ENCODE peak calls at places on chromosomes 6 and 20, in five cellular contexts. A is naive thymus-derived CD4-positive, alpha-beta T cell; Q is CD8-positive, alpha-beta memory T cell; S is thoracic aorta; I is testis. L is an unnamed sample.
A peak's percentile ranks its signal among the peaks of the same experiment; 100 is the strongest.

GRCh38 chr6:97548354-97548753 is 265.3 kb upstream of the MMS22L start:
- DNase-seq in A (no peak), Q (no peak), S (no peak), I (no peak), L (no peak)

GRCh38 chr6:150002710-150003109 is 22.6 kb downstream of the RAET1L start:
- DNase-seq in A (no peak), Q (no peak), S (no peak), I (no peak), L (no peak)

GRCh38 chr6:1297746-1298145 is 14.2 kb upstream of the FOXQ1 start:
- DNase-seq in A (no peak), Q (no peak), S (no peak), I (no peak), L (no peak)

GRCh38 chr6:84798257-84798656 is 33.9 kb upstream of the TBX18 start:
- DNase-seq in A (no peak), Q (no peak), S (no peak), I (no peak), L (no peak)

GRCh38 chr6:55528624-55529023 is 50.4 kb downstream of the HMGCLL1 start:
- DNase-seq in A (no peak), Q (no peak), S (no peak), I (peak; percentile 18), L (no peak)

GRCh38 chr6:15312500-15312899 is 66.6 kb downstream of the JARID2 start:
- DNase-seq in A (no peak), Q (no peak), S (no peak), I (no peak), L (no peak)

GRCh38 chr20:10625641-10626040 is 48.2 kb downstream of the JAG1 start:
- DNase-seq in A (no peak), Q (no peak), S (no peak), I (no peak), L (no peak)

GRCh38 chr6:12815884-12816600 is 99.5 kb downstream of the PHACTR1 start:
- DNase-seq in A (no peak), Q (no peak), S (no peak), I (no peak), L (no peak)

GRCh38 chr6:73929421-73929820 is 233.4 kb downstream of the CD109 start:
- DNase-seq in A (no peak), Q (no peak), S (no peak), I (no peak), L (no peak)

GRCh38 chr6:31180500-31180899 is 10.0 kb upstream of the POU5F1 start:
- DNase-seq in A (no peak), Q (peak; percentile 67), S (no peak), I (peak; percentile 86), L (peak; percentile 69)

GRCh38 chr6:73732845-73733675 is 37.1 kb downstream of the CD109 start:
- DNase-seq in A (peak; percentile 67), Q (peak; percentile 43), S (no peak), I (peak; percentile 70), L (peak; percentile 41)

GRCh38 chr20:17721802-17722486 is 22.2 kb downstream of the BANF2 start:
- DNase-seq in A (no peak), Q (no peak), S (no peak), I (no peak), L (no peak)

GRCh38 chr20:4858000-4858399 is 136.3 kb downstream of the PRND start:
- DNase-seq in A (no peak), Q (no peak), S (no peak), I (no peak), L (no peak)

GRCh38 chr20:11438412-11438811 is 479.3 kb upstream of the BTBD3 start:
- DNase-seq in A (no peak), Q (no peak), S (no peak), I (no peak), L (no peak)

GRCh38 chr6:152296648-152297376 is 340.4 kb downstream of the SYNE1 start:
- DNase-seq in A (no peak), Q (no peak), S (no peak), I (no peak), L (no peak)

GRCh38 chr6:43604174-43604573 is 24.9 kb downstream of the GTPBP2 start:
- DNase-seq in A (no peak), Q (no peak), S (no peak), I (no peak), L (no peak)

GRCh38 chr6:44477293-44477894 is 89.9 kb downstream of the CDC5L start:
- DNase-seq in A (no peak), Q (no peak), S (no peak), I (no peak), L (no peak)

GRCh38 chr6:144659735-144660246 is 374.7 kb downstream of the UTRN start:
- DNase-seq in A (no peak), Q (no peak), S (no peak), I (no peak), L (no peak)

GRCh38 chr6:54992789-54993188 is 146.2 kb downstream of the FAM83B start:
- DNase-seq in A (no peak), Q (no peak), S (no peak), I (peak; percentile 52), L (no peak)

GRCh38 chr6:133128191-133128590 is 113.0 kb upstream of the EYA4 start:
- DNase-seq in A (no peak), Q (no peak), S (no peak), I (peak; percentile 73), L (no peak)

GRCh38 chr6:13163161-13163944 is 165.0 kb downstream of the TBC1D7 start:
- DNase-seq in A (no peak), Q (no peak), S (no peak), I (no peak), L (no peak)

GRCh38 chr6:87375315-87375714 is 30.7 kb downstream of the C6orf163 start:
- DNase-seq in A (no peak), Q (no peak), S (no peak), I (no peak), L (no peak)

GRCh38 chr6:141426400-141426980 is 706.2 kb upstream of the GJE1 start:
- DNase-seq in A (no peak), Q (no peak), S (no peak), I (no peak), L (no peak)

GRCh38 chr20:22797103-22797502 is 212.7 kb upstream of the FOXA2 start:
- DNase-seq in A (no peak), Q (no peak), S (no peak), I (no peak), L (no peak)

GRCh38 chr6:170291271-170292110 is 613 bp upstream of the DLL1 start:
- DNase-seq in A (no peak), Q (peak; percentile 37), S (no peak), I (peak; percentile 64), L (no peak)

GRCh38 chr6:136777651-136778050 is 14.6 kb downstream of the MAP3K5 start:
- DNase-seq in A (no peak), Q (no peak), S (no peak), I (no peak), L (no peak)

GRCh38 chr6:136783021-136783420 is 9.3 kb downstream of the MAP3K5 start:
- DNase-seq in A (no peak), Q (no peak), S (no peak), I (no peak), L (no peak)

GRCh38 chr6:136780972-136781371 is 11.3 kb downstream of the MAP3K5 start:
- DNase-seq in A (no peak), Q (no peak), S (no peak), I (no peak), L (no peak)

GRCh38 chr6:136782021-136782770 is 10.1 kb downstream of the MAP3K5 start:
- DNase-seq in A (no peak), Q (no peak), S (no peak), I (no peak), L (no peak)

DNA sequence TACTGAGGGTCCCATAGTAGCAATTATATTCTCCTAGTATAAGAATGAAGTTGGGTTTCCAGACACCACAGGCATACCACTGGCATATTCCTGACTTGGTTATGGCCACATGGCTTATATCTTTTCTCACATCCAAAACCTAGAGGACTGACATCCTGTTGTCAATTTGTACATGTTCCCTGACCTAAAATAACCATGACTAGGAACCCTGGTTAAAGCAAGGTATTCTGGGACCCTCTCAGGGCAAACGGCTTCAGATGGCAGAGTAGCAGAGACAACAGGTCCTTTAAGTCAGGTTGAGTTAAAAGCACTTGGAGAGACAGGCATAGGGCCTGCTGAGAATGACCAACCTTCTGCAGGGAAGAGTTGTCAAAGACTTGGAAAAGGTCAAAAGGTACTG is 12.6 kb downstream of the MAP3K5 start:
- DNase-seq in A (no peak), Q (no peak), S (no peak), I (no peak), L (no peak)
- H3K4me1 ChIP-seq in A (peaks cover 16% of the 10 kb centered on the region), Q (peaks cover 37% of the 10 kb centered on the region), S (peaks cover 88% of the 10 kb centered on the region), I (no peaks in the 10 kb centered on the region), L (peaks cover 40% of the 10 kb centered on the region)

DNA sequence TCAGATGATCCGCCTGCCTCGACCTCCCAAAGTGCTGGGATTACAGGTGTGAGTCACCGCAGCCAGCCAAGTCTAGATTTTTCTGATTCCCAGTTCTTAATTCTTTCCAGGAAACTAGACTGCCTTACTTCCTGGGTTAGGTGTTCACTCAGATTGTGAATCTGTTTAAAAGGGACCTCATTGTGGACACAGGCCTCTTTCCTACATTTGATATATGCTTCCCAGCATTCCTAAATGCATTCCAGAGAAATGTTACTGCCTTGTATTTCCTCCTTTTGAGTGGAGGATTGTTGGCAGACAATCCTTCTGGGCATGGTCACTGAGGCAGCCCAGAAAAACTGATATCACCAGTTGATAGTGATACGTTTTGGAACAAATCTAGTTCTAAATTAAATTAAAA is 15.7 kb downstream of the TMEM181 start:
- DNase-seq in A (no peak), Q (no peak), S (no peak), I (no peak), L (no peak)
- H3K36me3 ChIP-seq in A (no peaks in the 10 kb centered on the region), Q (peaks cover 8% of the 10 kb centered on the region), S (peaks cover 6% of the 10 kb centered on the region), I (no peaks in the 10 kb centered on the region), L (peaks cover 18% of the 10 kb centered on the region)

GRCh38 chr6:159788276-159788675 is 1.1 kb downstream of the TCP1 start:
- DNase-seq in A (no peak), Q (peak; percentile 6), S (no peak), I (no peak), L (no peak)
- H3K4me1 ChIP-seq in A (peaks cover 27% of the 10 kb centered on the region), Q (peaks cover 48% of the 10 kb centered on the region), S (peaks cover 41% of the 10 kb centered on the region), I (peaks cover 13% of the 10 kb centered on the region), L (peaks cover 34% of the 10 kb centered on the region)

GRCh38 chr20:47263080-47263479 is 93.4 kb downstream of the ZMYND8 start:
- DNase-seq in A (no peak), Q (no peak), S (no peak), I (no peak), L (no peak)

GRCh38 chr20:47262365-47263013 is 94.0 kb downstream of the ZMYND8 start:
- DNase-seq in A (no peak), Q (no peak), S (no peak), I (no peak), L (no peak)

GRCh38 chr20:47265214-47265613 is 91.3 kb downstream of the ZMYND8 start:
- DNase-seq in A (no peak), Q (no peak), S (no peak), I (no peak), L (no peak)

GRCh38 chr20:47262008-47262364 is 94.5 kb downstream of the ZMYND8 start:
- DNase-seq in A (no peak), Q (no peak), S (no peak), I (no peak), L (no peak)

DNA sequence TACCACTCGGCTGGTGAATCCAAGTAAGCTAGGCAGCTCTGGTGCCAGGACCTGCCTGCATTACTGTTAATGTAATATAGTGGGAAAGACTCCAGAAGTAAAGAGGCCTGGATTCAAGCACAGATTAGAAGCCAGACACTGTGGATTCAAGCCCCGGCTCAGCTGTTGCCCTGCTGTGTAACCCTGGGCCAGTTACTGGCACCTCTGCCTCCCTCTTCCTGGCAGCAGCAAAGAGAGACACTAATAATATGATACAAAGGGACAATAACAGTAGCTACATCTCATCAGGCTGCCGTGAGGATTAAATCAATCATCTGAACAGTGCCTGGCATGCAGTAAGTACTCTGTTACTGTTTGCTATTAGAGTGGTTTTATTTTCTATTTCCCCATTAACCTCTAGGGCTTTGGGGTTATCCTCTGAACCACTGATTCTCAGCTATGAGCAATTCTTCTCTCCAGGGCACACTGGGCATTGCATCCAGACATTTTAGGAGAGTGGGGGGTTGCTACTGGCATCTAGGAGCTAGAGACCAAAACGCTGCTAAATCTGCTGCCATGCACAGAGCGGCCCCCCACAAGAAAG is 92.9 kb downstream of the ZMYND8 start:
- DNase-seq in A (no peak), Q (no peak), S (no peak), I (no peak), L (no peak)
- H3K36me3 ChIP-seq in A (no peaks in the 10 kb centered on the region), Q (peaks cover 47% of the 10 kb centered on the region), S (peaks cover 11% of the 10 kb centered on the region), I (no peaks in the 10 kb centered on the region), L (peaks cover 46% of the 10 kb centered on the region)